ENCODE peak calls at places on chromosomes 11 and 22, in five cellular contexts. P is Peyer's patch, I is fibroblast of mammary gland, R is ovary, E is GM10248. V is an unnamed sample.

GRCh38 chr11:106101797-106102196 is 24.3 kb downstream of the AASDHPPT start:
- DNase-seq in P (no peak), I (peak; percentile 83), E (no peak), R (no peak), V (no peak)

GRCh38 chr11:17544181-17544622 is at the start of gene USH1C:
- DNase-seq in I (no peak), E (no peak), R (no peak), P (peak; percentile 92), V (no peak)

GRCh38 chr11:9527481-9528140 is 45.9 kb upstream of the WEE1 start:
- DNase-seq in E (no peak), P (no peak), I (peak; percentile 91), R (no peak), V (no peak)

GRCh38 chr11:93340223-93340622 is 9.7 kb downstream of the DEUP1 start:
- DNase-seq in I (no peak), R (no peak), E (no peak), P (no peak), V (no peak)

GRCh38 chr11:2528301-2529050 is 83.7 kb downstream of the KCNQ1 start:
- DNase-seq in P (peak; percentile 81), I (no peak), E (no peak), R (peak; percentile 25), V (peak; percentile 56)

GRCh38 chr11:124970925-124971324 is 16.9 kb downstream of the CCDC15 start:
- DNase-seq in E (no peak), R (no peak), P (no peak), I (peak; percentile 48), V (no peak)

GRCh38 chr11:72818971-72819370 is 4.8 kb downstream of the ATG16L2 start:
- DNase-seq in R (no peak), E (no peak), P (no peak), I (no peak), V (no peak)

GRCh38 chr11:94199367-94200130 is 70.9 kb downstream of the PANX1 start:
- DNase-seq in I (peak; percentile 44), P (no peak), R (no peak), E (no peak), V (no peak)

GRCh38 chr11:44638032-44638431 is 72.6 kb downstream of the CD82 start:
- DNase-seq in E (no peak), P (peak; percentile 43), I (no peak), R (no peak), V (no peak)

GRCh38 chr11:64804346-64805210 is 1.6 kb upstream of the MAP4K2 start:
- DNase-seq in R (no peak), E (no peak), P (no peak), I (no peak), V (no peak)

GRCh38 chr11:110100476-110101240 is 7.5 kb downstream of the ZC3H12C start:
- DNase-seq in P (no peak), I (no peak), R (no peak), E (no peak), V (no peak)

GRCh38 chr11:10941429-10941828 is 83.6 kb upstream of the ZBED5 start:
- DNase-seq in I (no peak), R (no peak), E (no peak), P (no peak), V (no peak)

GRCh38 chr11:13278620-13279486 is 1.3 kb downstream of the BMAL1 start:
- DNase-seq in R (peak; percentile 43), E (no peak), I (no peak), P (no peak), V (no peak)

GRCh38 chr11:34235189-34235588 is 122.6 kb downstream of the ABTB2 start:
- DNase-seq in P (no peak), I (no peak), R (no peak), E (no peak), V (no peak)

GRCh38 chr11:94656968-94657367 is 89.8 kb downstream of the PIWIL4 start:
- DNase-seq in P (no peak), I (no peak), R (no peak), E (no peak), V (no peak)

GRCh38 chr11:12187399-12187798 is 77.0 kb downstream of the MICAL2 start:
- DNase-seq in R (no peak), P (no peak), I (no peak), E (no peak), V (no peak)

GRCh38 chr22:24590596-24591173 is 2.2 kb downstream of the LRRC75B start:
- DNase-seq in E (no peak), P (no peak), I (no peak), R (peak; percentile 29), V (no peak)

GRCh38 chr22:22027955-22028354 is 45.4 kb upstream of the TOP3B start:
- DNase-seq in R (no peak), E (no peak), P (no peak), I (no peak), V (no peak)

GRCh38 chr11:117457835-117458234 is 130.2 kb downstream of the CEP164 start:
- DNase-seq in P (no peak), E (no peak), I (no peak), R (no peak), V (peak; percentile 58)

GRCh38 chr11:25252854-25253253 is 756.0 kb downstream of the LUZP2 start:
- DNase-seq in I (no peak), R (no peak), E (no peak), P (no peak), V (no peak)

GRCh38 chr11:17810736-17811135 is 76.2 kb downstream of the KCNC1 start:
- DNase-seq in P (no peak), E (no peak), R (no peak), I (peak; percentile 61), V (no peak)

GRCh38 chr11:35826949-35827348 is 116.9 kb upstream of the LDLRAD3 start:
- DNase-seq in E (no peak), P (no peak), I (no peak), R (no peak), V (no peak)

GRCh38 chr11:107834995-107835394 is 23.6 kb downstream of the SLC35F2 start:
- DNase-seq in P (no peak), I (no peak), R (no peak), E (no peak), V (no peak)

GRCh38 chr11:48087974-48088681 is 107.8 kb downstream of the PTPRJ start:
- DNase-seq in I (no peak), R (peak; percentile 43), P (peak; percentile 66), E (no peak), V (no peak)
- TF ChIP-seq CTCF in I (no peak), R (no peak), P (no peak), E (no peak), V (no peak)

GRCh38 chr11:70078095-70078795 is at the start of gene ANO1:
- DNase-seq in P (peak; percentile 49), E (no peak), I (no peak), R (no peak), V (peak; percentile 56)
- TF ChIP-seq CTCF in P (no peak), E (no peak), I (no peak), R (no peak), V (no peak)

DNA sequence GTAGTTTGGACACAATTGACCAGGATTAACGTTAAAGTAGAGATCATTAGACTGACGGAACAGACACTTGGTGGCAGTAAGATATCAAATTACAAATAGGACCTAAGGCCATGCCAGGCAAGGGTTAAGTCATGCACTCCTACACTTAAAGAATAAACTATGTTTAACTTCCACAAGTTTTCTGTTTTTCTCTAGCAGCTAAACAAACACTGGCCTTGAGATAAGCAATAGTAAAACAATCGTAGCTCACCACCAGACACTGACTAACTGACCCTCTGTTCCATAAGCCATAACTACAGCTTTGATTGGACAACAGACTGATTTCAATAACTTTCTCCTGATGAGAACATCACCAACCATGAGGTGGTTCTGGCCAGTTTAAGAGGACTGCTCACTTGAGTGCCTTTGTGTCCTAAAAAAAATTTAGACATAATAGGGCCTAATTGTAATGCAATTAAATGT is 2.0 kb upstream of the CEP126 start:
- DNase-seq in P (no peak), E (no peak), R (no peak), I (peak; percentile 26), V (no peak)
- TF ChIP-seq CTCF in P (no peak), E (no peak), R (no peak), I (no peak), V (no peak)

DNA sequence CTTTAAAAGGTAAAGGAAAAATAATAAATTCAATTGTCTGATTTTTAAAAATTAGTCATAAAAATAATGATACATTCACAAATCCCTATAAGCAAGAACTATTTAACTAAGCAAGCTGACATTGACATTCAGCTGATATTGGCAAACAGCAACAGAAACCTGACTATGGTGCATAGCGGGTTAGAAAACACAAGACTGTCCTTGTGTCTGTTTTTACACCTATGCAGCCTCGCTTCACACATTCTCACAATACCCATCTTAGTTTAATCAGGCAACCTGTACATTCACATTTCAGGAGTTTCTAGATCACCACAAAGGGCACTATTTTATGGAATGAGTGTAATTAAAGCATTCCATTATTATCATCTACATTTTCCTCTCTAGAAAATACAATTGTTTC is 737.1 kb downstream of the KCNA4 start:
- DNase-seq in E (no peak), I (no peak), P (no peak), R (no peak), V (no peak)
- TF ChIP-seq CTCF in E (no peak), I (no peak), P (no peak), R (no peak), V (no peak)

V was measured in upper lobe of right lung.